ENCODE peak calls at places on chromosomes 11 and 22, in four cellular contexts. One of them, this sample, is unnamed.

GRCh38 chr11:72039108-72039850 is 40.6 kb downstream of the IL18BP start:
- DNase-seq in psoas muscle: no peak
- DNase-seq in OCI-LY7: peak; percentile 62
- DNase-seq in heart right ventricle: no peak
- DNase-seq in this sample: peak; percentile 27

GRCh38 chr11:19519912-19520641 is 192.6 kb upstream of the NAV2 start:
- DNase-seq in psoas muscle: no peak
- DNase-seq in heart right ventricle: peak; percentile 7
- DNase-seq in OCI-LY7: no peak
- DNase-seq in this sample: peak; percentile 85

GRCh38 chr11:62337682-62338181 is 484 bp downstream of the ASRGL1 start:
- DNase-seq in heart right ventricle: peak; percentile 7
- DNase-seq in OCI-LY7: no peak
- DNase-seq in psoas muscle: peak; percentile 55
- DNase-seq in this sample: peak; percentile 9

GRCh38 chr11:75820636-75821035 is 5.6 kb downstream of the UVRAG start:
- DNase-seq in psoas muscle: no peak
- DNase-seq in heart right ventricle: no peak
- DNase-seq in OCI-LY7: no peak
- DNase-seq in this sample: no peak

GRCh38 chr11:38416141-38416540 is 1818.1 kb upstream of the RAG2 start:
- DNase-seq in heart right ventricle: no peak
- DNase-seq in psoas muscle: no peak
- DNase-seq in OCI-LY7: no peak
- DNase-seq in this sample: no peak

GRCh38 chr11:71305451-71306125 is 53.2 kb upstream of the SHANK2 start:
- DNase-seq in OCI-LY7: no peak
- DNase-seq in heart right ventricle: no peak
- DNase-seq in psoas muscle: no peak
- DNase-seq in this sample: no peak

GRCh38 chr22:49768511-49768910 is 59.2 kb downstream of the BRD1 start:
- DNase-seq in OCI-LY7: no peak
- DNase-seq in psoas muscle: peak; percentile 44
- DNase-seq in heart right ventricle: no peak
- DNase-seq in this sample: no peak

GRCh38 chr11:2792376-2793250 is 92.8 kb upstream of the KCNQ1OT1 start:
- DNase-seq in psoas muscle: peak; percentile 48
- DNase-seq in OCI-LY7: no peak
- DNase-seq in heart right ventricle: no peak
- DNase-seq in this sample: no peak

GRCh38 chr11:33000181-33000580 is 15.5 kb upstream of the DEPDC7 start:
- DNase-seq in psoas muscle: no peak
- DNase-seq in heart right ventricle: no peak
- DNase-seq in OCI-LY7: no peak
- DNase-seq in this sample: no peak

GRCh38 chr11:117430293-117430955 is 102.8 kb downstream of the CEP164 start:
- DNase-seq in OCI-LY7: no peak
- DNase-seq in heart right ventricle: no peak
- DNase-seq in psoas muscle: no peak
- DNase-seq in this sample: no peak

GRCh38 chr11:66720223-66720898 is 8.7 kb downstream of the SPTBN2 start:
- DNase-seq in OCI-LY7: no peak
- DNase-seq in psoas muscle: peak; percentile 33
- DNase-seq in heart right ventricle: no peak
- DNase-seq in this sample: peak; percentile 42

GRCh38 chr11:69801513-69802335 is 17.5 kb downstream of the FGF3 start:
- DNase-seq in heart right ventricle: no peak
- DNase-seq in OCI-LY7: peak; percentile 27
- DNase-seq in psoas muscle: no peak
- DNase-seq in this sample: peak; percentile 14

GRCh38 chr11:104161751-104162450 is 2.0 kb downstream of the PDGFD start:
- DNase-seq in OCI-LY7: no peak
- DNase-seq in heart right ventricle: no peak
- DNase-seq in psoas muscle: no peak
- DNase-seq in this sample: peak; percentile 17

GRCh38 chr22:33811208-33811607 is 109.1 kb downstream of the LARGE1 start:
- DNase-seq in heart right ventricle: no peak
- DNase-seq in psoas muscle: no peak
- DNase-seq in OCI-LY7: no peak
- DNase-seq in this sample: no peak

GRCh38 chr22:32852346-32853251 is 51.1 kb downstream of the TIMP3 start:
- DNase-seq in psoas muscle: peak; percentile 84
- DNase-seq in heart right ventricle: peak; percentile 76
- DNase-seq in OCI-LY7: no peak
- DNase-seq in this sample: peak; percentile 72

GRCh38 chr11:12110201-12110713 is at the start of gene MICAL2:
- DNase-seq in heart right ventricle: peak; percentile 90
- DNase-seq in OCI-LY7: no peak
- DNase-seq in psoas muscle: peak; percentile 94
- DNase-seq in this sample: peak; percentile 96

GRCh38 chr11:45393334-45393733 is 107.2 kb upstream of the SYT13 start:
- DNase-seq in psoas muscle: no peak
- DNase-seq in heart right ventricle: no peak
- DNase-seq in OCI-LY7: no peak
- DNase-seq in this sample: no peak

GRCh38 chr11:125429807-125430678 is 66.0 kb downstream of the FEZ1 start:
- DNase-seq in OCI-LY7: no peak
- DNase-seq in psoas muscle: peak; percentile 54
- DNase-seq in heart right ventricle: no peak
- DNase-seq in this sample: no peak

GRCh38 chr11:45266693-45267451 is 19.3 kb downstream of the SYT13 start:
- DNase-seq in psoas muscle: no peak
- DNase-seq in heart right ventricle: no peak
- DNase-seq in OCI-LY7: peak; percentile 30
- DNase-seq in this sample: no peak

GRCh38 chr11:131690362-131690761 is 319.9 kb downstream of the NTM start:
- DNase-seq in psoas muscle: peak; percentile 36
- DNase-seq in heart right ventricle: no peak
- DNase-seq in OCI-LY7: no peak
- DNase-seq in this sample: no peak

GRCh38 chr22:43490311-43490710 is 78.5 kb downstream of the MPPED1 start:
- DNase-seq in heart right ventricle: no peak
- DNase-seq in OCI-LY7: no peak
- DNase-seq in psoas muscle: no peak
- DNase-seq in this sample: no peak

GRCh38 chr11:33089776-33090175 is 50.4 kb downstream of the TCP11L1 start:
- DNase-seq in OCI-LY7: no peak
- DNase-seq in heart right ventricle: no peak
- DNase-seq in psoas muscle: no peak
- DNase-seq in this sample: no peak

GRCh38 chr11:119774180-119774763 is 45.3 kb upstream of the NECTIN1 start:
- DNase-seq in OCI-LY7: peak; percentile 30
- DNase-seq in heart right ventricle: no peak
- DNase-seq in psoas muscle: peak; percentile 18
- DNase-seq in this sample: peak; percentile 85

GRCh38 chr22:33917744-33918406 is 2.4 kb downstream of the LARGE1 start:
- DNase-seq in heart right ventricle: no peak
- DNase-seq in OCI-LY7: peak; percentile 69
- DNase-seq in psoas muscle: no peak
- DNase-seq in this sample: no peak

GRCh38 chr11:1160231-1161101 is 2.7 kb downstream of the MUC5AC start:
- DNase-seq in heart right ventricle: no peak
- DNase-seq in OCI-LY7: no peak
- DNase-seq in psoas muscle: peak; percentile 50
- DNase-seq in this sample: no peak

GRCh38 chr11:33667819-33668467 is 32.7 kb downstream of the C11orf91 start:
- DNase-seq in psoas muscle: no peak
- DNase-seq in OCI-LY7: no peak
- DNase-seq in heart right ventricle: no peak
- DNase-seq in this sample: no peak

GRCh38 chr22:48268293-48268692 is 1505.8 kb downstream of the TBC1D22A start:
- DNase-seq in OCI-LY7: no peak
- DNase-seq in psoas muscle: no peak
- DNase-seq in heart right ventricle: no peak
- DNase-seq in this sample: no peak

GRCh38 chr22:38203090-38203810 is 1.5 kb downstream of the MAFF start:
- DNase-seq in OCI-LY7: peak; percentile 32
- DNase-seq in psoas muscle: no peak
- DNase-seq in heart right ventricle: no peak
- DNase-seq in this sample: peak; percentile 39

GRCh38 chr11:109422755-109423113 is 744 bp downstream of the C11orf87 start:
- DNase-seq in psoas muscle: peak; percentile 46
- DNase-seq in heart right ventricle: no peak
- DNase-seq in OCI-LY7: no peak
- DNase-seq in this sample: no peak

GRCh38 chr11:119624102-119624615 is 104.8 kb downstream of the NECTIN1 start:
- DNase-seq in OCI-LY7: peak; percentile 29
- DNase-seq in heart right ventricle: no peak
- DNase-seq in psoas muscle: peak; percentile 48
- DNase-seq in this sample: no peak

GRCh38 chr11:44371706-44372105 is 61.8 kb upstream of the ALX4 start:
- DNase-seq in heart right ventricle: no peak
- DNase-seq in psoas muscle: no peak
- DNase-seq in OCI-LY7: no peak
- DNase-seq in this sample: no peak

DNA sequence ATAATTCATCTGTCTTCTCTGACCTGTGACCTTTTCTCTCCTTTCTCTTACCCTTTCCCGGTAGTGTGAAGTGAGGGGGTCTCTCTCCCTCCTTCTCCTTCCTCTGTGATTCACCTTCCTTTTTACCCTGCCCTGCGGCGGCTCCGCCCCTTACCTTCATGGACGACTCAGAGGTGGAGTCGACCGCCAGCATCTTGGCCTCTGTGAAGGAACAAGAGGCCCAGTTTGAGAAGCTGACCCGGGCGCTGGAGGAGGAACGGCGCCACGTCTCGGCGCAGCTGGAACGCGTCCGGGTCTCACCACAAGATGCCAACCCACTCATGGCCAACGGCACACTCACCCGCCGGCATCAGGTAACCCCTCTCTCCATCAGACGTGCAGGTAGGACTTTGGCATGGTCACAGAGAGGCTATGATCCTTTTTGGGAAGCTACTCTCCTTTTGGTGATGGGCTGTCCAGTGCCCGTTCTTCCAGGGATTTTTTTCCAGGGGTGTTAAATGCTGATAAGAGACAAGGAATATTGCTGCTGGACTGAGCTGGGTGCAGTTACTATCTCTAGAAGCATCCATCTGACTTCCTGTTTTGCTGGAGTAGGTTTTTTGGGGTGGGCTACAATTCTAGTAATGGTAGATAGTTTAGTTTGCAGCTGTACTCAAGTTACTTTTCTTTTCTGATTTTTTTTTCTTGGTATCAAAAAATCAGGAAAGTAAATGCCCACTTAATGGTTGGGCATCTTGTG is 29.9 kb downstream of the CTNND1 start:
- DNase-seq in psoas muscle: no peak
- DNase-seq in OCI-LY7: no peak
- DNase-seq in heart right ventricle: no peak
- DNase-seq in this sample: no peak
- H3K4me1 ChIP-seq in psoas muscle: peaks cover 34% of the 10 kb centered on the region
- H3K4me1 ChIP-seq in OCI-LY7: no peaks in the 10 kb centered on the region
- H3K4me1 ChIP-seq in heart right ventricle: peaks cover 84% of the 10 kb centered on the region
- H3K4me1 ChIP-seq in this sample: peaks cover 22% of the 10 kb centered on the region

DNA sequence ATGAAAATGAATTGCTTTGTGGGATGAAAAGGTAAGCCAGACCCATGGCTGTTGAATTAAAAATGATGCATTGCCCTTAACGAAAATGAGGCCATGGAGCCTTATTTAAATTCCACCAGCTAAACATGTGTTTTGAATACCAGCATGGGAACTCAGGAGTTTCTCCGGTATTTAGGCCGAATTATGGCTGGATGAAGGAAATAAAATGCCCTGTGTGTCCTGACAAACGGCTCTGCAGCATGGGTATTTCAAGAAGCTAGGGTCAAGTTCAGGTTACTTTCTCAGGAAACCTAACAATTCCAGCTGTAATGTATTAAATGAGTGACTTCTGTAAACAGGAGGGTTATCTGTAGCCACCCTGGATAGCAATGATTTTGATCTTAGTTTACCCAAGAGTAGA is 38.3 kb downstream of the AMOTL1 start:
- DNase-seq in OCI-LY7: no peak
- DNase-seq in heart right ventricle: no peak
- DNase-seq in psoas muscle: no peak
- DNase-seq in this sample: no peak
- H3K36me3 ChIP-seq in OCI-LY7: no peaks in the 10 kb centered on the region
- H3K36me3 ChIP-seq in heart right ventricle: no peaks in the 10 kb centered on the region
- H3K36me3 ChIP-seq in psoas muscle: no peaks in the 10 kb centered on the region
- H3K36me3 ChIP-seq in this sample: no peaks in the 10 kb centered on the region

GRCh38 chr11:114619659-114620173 is 24.1 kb upstream of the NXPE4 start:
- DNase-seq in heart right ventricle: no peak
- DNase-seq in OCI-LY7: no peak
- DNase-seq in psoas muscle: no peak
- DNase-seq in this sample: no peak
- H3K9me3 ChIP-seq in heart right ventricle: no peaks in the 10 kb centered on the region
- H3K9me3 ChIP-seq in OCI-LY7: peaks cover 78% of the 10 kb centered on the region
- H3K9me3 ChIP-seq in psoas muscle: peaks cover 7% of the 10 kb centered on the region
- H3K9me3 ChIP-seq in this sample: peaks cover 13% of the 10 kb centered on the region

GRCh38 chr11:134665571-134666268 is 253.7 kb upstream of the B3GAT1 start:
- DNase-seq in OCI-LY7: no peak
- DNase-seq in heart right ventricle: peak; percentile 2
- DNase-seq in psoas muscle: no peak
- DNase-seq in this sample: no peak

GRCh38 chr11:134662629-134663360 is 250.8 kb upstream of the B3GAT1 start:
- DNase-seq in heart right ventricle: peak; percentile 1
- DNase-seq in OCI-LY7: no peak
- DNase-seq in psoas muscle: no peak
- DNase-seq in this sample: no peak

GRCh38 chr11:134663506-134664313 is 251.7 kb upstream of the B3GAT1 start:
- DNase-seq in heart right ventricle: peak; percentile 2
- DNase-seq in psoas muscle: no peak
- DNase-seq in OCI-LY7: no peak
- DNase-seq in this sample: no peak

GRCh38 chr11:134664863-134665535 is 253.0 kb upstream of the B3GAT1 start:
- DNase-seq in OCI-LY7: no peak
- DNase-seq in heart right ventricle: peak; percentile 3
- DNase-seq in psoas muscle: no peak
- DNase-seq in this sample: no peak

GRCh38 chr11:134664447-134664846 is 252.4 kb upstream of the B3GAT1 start:
- DNase-seq in heart right ventricle: peak; percentile 2
- DNase-seq in OCI-LY7: no peak
- DNase-seq in psoas muscle: no peak
- DNase-seq in this sample: no peak
- H3K4me1 ChIP-seq in heart right ventricle: no peaks in the 10 kb centered on the region
- H3K4me1 ChIP-seq in OCI-LY7: no peaks in the 10 kb centered on the region
- H3K4me1 ChIP-seq in psoas muscle: no peaks in the 10 kb centered on the region
- H3K4me1 ChIP-seq in this sample: no peaks in the 10 kb centered on the region

GRCh38 chr11:36273110-36273509 is 16.1 kb downstream of the COMMD9 start:
- DNase-seq in psoas muscle: no peak
- DNase-seq in heart right ventricle: no peak
- DNase-seq in OCI-LY7: no peak
- DNase-seq in this sample: no peak

GRCh38 chr11:36282926-36283325 is 6.3 kb downstream of the COMMD9 start:
- DNase-seq in psoas muscle: no peak
- DNase-seq in OCI-LY7: no peak
- DNase-seq in heart right ventricle: no peak
- DNase-seq in this sample: no peak

GRCh38 chr11:36280531-36280930 is 8.7 kb downstream of the COMMD9 start:
- DNase-seq in heart right ventricle: peak; percentile 18
- DNase-seq in OCI-LY7: no peak
- DNase-seq in psoas muscle: no peak
- DNase-seq in this sample: peak; percentile 30

GRCh38 chr11:36281850-36282249 is 7.4 kb downstream of the COMMD9 start:
- DNase-seq in OCI-LY7: no peak
- DNase-seq in psoas muscle: no peak
- DNase-seq in heart right ventricle: no peak
- DNase-seq in this sample: no peak

GRCh38 chr11:36278531-36279245 is 10.5 kb downstream of the COMMD9 start:
- DNase-seq in OCI-LY7: no peak
- DNase-seq in heart right ventricle: no peak
- DNase-seq in psoas muscle: no peak
- DNase-seq in this sample: no peak
- H3K36me3 ChIP-seq in OCI-LY7: peaks cover 10% of the 10 kb centered on the region
- H3K36me3 ChIP-seq in heart right ventricle: no peaks in the 10 kb centered on the region
- H3K36me3 ChIP-seq in psoas muscle: peaks cover 9% of the 10 kb centered on the region
- H3K36me3 ChIP-seq in this sample: peaks cover 5% of the 10 kb centered on the region